ENCODE peak calls at places on chromosome 3, in six cellular contexts. U is H9, V is neuronal stem cell, H is trophoblast cell, O is mesenchymal stem cell, C is H1. W is an unnamed sample.

GRCh38 chr3:119349353-119349752 is 55.2 kb downstream of the ARHGAP31 start:
- DNase-seq in V (peak), C (peak), O (no peak), H (peak), U (peak), W (no peak)

GRCh38 chr3:138829097-138829496 is 5.6 kb downstream of the PIK3CB start:
- DNase-seq in V (no peak), C (no peak), H (peak), U (no peak), O (no peak), W (no peak)

GRCh38 chr3:78757734-78758133 is 1010.1 kb downstream of the ROBO1 start:
- DNase-seq in C (no peak), H (no peak), V (no peak), U (no peak), O (no peak), W (no peak)

GRCh38 chr3:146250449-146251382 is at the start of gene PLSCR4:
- DNase-seq in V (peak), U (peak), O (peak), H (peak), C (no peak), W (peak)

GRCh38 chr3:144810150-144810549 is 838.5 kb downstream of the DIPK2A start:
- DNase-seq in O (no peak), C (no peak), V (no peak), H (no peak), U (no peak), W (no peak)

GRCh38 chr3:195825191-195825588 is 13.5 kb upstream of the MUC4 start:
- DNase-seq in V (no peak), H (peak), O (no peak), C (no peak), U (no peak), W (no peak)

GRCh38 chr3:16423298-16423697 is 90.2 kb downstream of the RFTN1 start:
- DNase-seq in O (no peak), V (no peak), U (no peak), C (no peak), H (peak), W (no peak)

GRCh38 chr3:155398046-155398445 is 104.6 kb upstream of the STRIT1 start:
- DNase-seq in O (peak), U (no peak), V (no peak), H (no peak), C (no peak), W (no peak)

GRCh38 chr3:12476238-12476897 is 7.9 kb upstream of the TSEN2 start:
- DNase-seq in C (no peak), U (no peak), V (no peak), O (peak), H (no peak), W (peak)

GRCh38 chr3:35500641-35501353 is 138.5 kb upstream of the ARPP21 start:
- DNase-seq in V (no peak), U (no peak), C (no peak), O (no peak), H (peak), W (no peak)

GRCh38 chr3:82927309-82928253 is 1166.1 kb upstream of the GBE1 start:
- DNase-seq in C (no peak), U (no peak), O (no peak), V (no peak), H (peak), W (no peak)

GRCh38 chr3:99751649-99752048 is 66.0 kb upstream of the CMSS1 start:
- DNase-seq in V (no peak), O (peak), C (no peak), U (no peak), H (no peak), W (peak)

GRCh38 chr3:129481783-129482332 is 41.8 kb downstream of the IFT122 start:
- DNase-seq in V (no peak), O (no peak), H (no peak), C (no peak), U (no peak), W (no peak)

GRCh38 chr3:122392868-122393844 is 9.2 kb downstream of the FAM162A start:
- DNase-seq in C (no peak), H (peak), O (peak), U (no peak), V (peak), W (peak)

GRCh38 chr3:9800529-9800928 is 7.6 kb downstream of the ARPC4 start:
- DNase-seq in U (no peak), H (no peak), C (no peak), O (no peak), V (no peak), W (no peak)

GRCh38 chr3:55180936-55181535 is 253.2 kb upstream of the LRTM1 start:
- DNase-seq in O (peak), U (no peak), H (peak), C (no peak), V (no peak), W (no peak)

GRCh38 chr3:128786434-128787020 is 60.5 kb downstream of the RAB7A start:
- DNase-seq in O (peak), C (no peak), U (no peak), V (no peak), H (no peak), W (peak)

GRCh38 chr3:95705786-95706418 is 1108.5 kb upstream of the EPHA6 start:
- DNase-seq in U (no peak), H (peak), O (peak), V (no peak), C (no peak), W (no peak)

GRCh38 chr3:190557311-190557710 is 43.4 kb downstream of the IL1RAP start:
- DNase-seq in H (no peak), C (no peak), O (no peak), V (no peak), U (no peak), W (no peak)

GRCh38 chr3:46087871-46088270 is 60.6 kb upstream of the XCR1 start:
- DNase-seq in C (no peak), V (no peak), U (no peak), H (no peak), O (peak), W (peak)

GRCh38 chr3:16309558-16309957 is 44.5 kb downstream of the OXNAD1 start:
- DNase-seq in C (no peak), U (no peak), V (no peak), O (peak), H (peak), W (peak)

GRCh38 chr3:106534206-106534605 is 665.4 kb upstream of the CBLB start:
- DNase-seq in U (no peak), C (no peak), H (no peak), V (no peak), O (peak), W (peak)

GRCh38 chr3:57110797-57111196 is 50.3 kb downstream of the SPATA12 start:
- DNase-seq in V (peak), C (no peak), H (no peak), O (no peak), U (no peak), W (no peak)

GRCh38 chr3:128334086-128334650 is 132.5 kb downstream of the DNAJB8 start:
- DNase-seq in H (no peak), O (no peak), C (no peak), U (no peak), V (no peak), W (no peak)

GRCh38 chr3:28667646-28668376 is 319.2 kb upstream of the AZI2 start:
- DNase-seq in C (peak), U (peak), H (peak), O (peak), V (peak), W (peak)

GRCh38 chr3:155233213-155233612 is 60.3 kb downstream of the STRIT1 start:
- DNase-seq in V (no peak), C (no peak), O (peak), H (no peak), U (no peak), W (peak)

GRCh38 chr3:124492824-124493223 is 237.4 kb upstream of the UMPS start:
- DNase-seq in V (no peak), O (peak), U (peak), C (peak), H (peak), W (peak)

GRCh38 chr3:86993704-86994103 is 2.8 kb upstream of the VGLL3 start:
- DNase-seq in C (no peak), O (peak), U (no peak), V (no peak), H (peak), W (peak)

GRCh38 chr3:159748408-159748807 is 240.2 kb upstream of the IL12A start:
- DNase-seq in C (no peak), V (no peak), O (no peak), H (peak), U (no peak), W (no peak)

GRCh38 chr3:62445267-62445666 is 71.9 kb upstream of the FEZF2 start:
- DNase-seq in U (no peak), O (peak), V (no peak), C (no peak), H (peak), W (peak)

GRCh38 chr3:47664519-47664918 is 85.9 kb upstream of the CSPG5 start:
- DNase-seq in O (peak), C (no peak), U (no peak), H (peak), V (no peak), W (no peak)

GRCh38 chr3:136664771-136665170 is 87.4 kb downstream of the STAG1 start:
- DNase-seq in O (no peak), C (no peak), V (no peak), U (no peak), H (no peak), W (peak)

GRCh38 chr3:32570426-32571191 is at the start of gene DYNC1LI1:
- DNase-seq in C (peak), H (peak), U (peak), O (peak), V (peak), W (peak)

GRCh38 chr3:71543371-71544016 is 40.0 kb downstream of the FOXP1 start:
- DNase-seq in O (no peak), U (no peak), C (no peak), H (no peak), V (no peak), W (no peak)

GRCh38 chr3:136750922-136751258 is 1.3 kb downstream of the STAG1 start:
- DNase-seq in C (no peak), U (no peak), V (no peak), O (no peak), H (peak), W (peak)

GRCh38 chr3:22713936-22714335 is 489.2 kb upstream of the UBE2E2 start:
- DNase-seq in V (no peak), O (peak), U (no peak), C (no peak), H (peak), W (peak)

GRCh38 chr3:117955196-117955595 is 1079.5 kb downstream of the IGSF11 start:
- DNase-seq in U (no peak), V (no peak), O (no peak), H (no peak), C (no peak), W (peak)

GRCh38 chr3:180909369-180910127 is 2.9 kb upstream of the FXR1 start:
- DNase-seq in C (no peak), O (no peak), V (no peak), H (no peak), U (no peak), W (no peak)

GRCh38 chr3:180913582-180914404 is 1.3 kb downstream of the FXR1 start:
- DNase-seq in V (no peak), O (peak), H (peak), C (no peak), U (no peak), W (peak)

GRCh38 chr3:180912304-180913226 is at the start of gene FXR1:
- DNase-seq in O (peak), U (peak), V (peak), C (peak), H (peak), W (peak)

GRCh38 chr3:180911876-180912303 is 580 bp upstream of the FXR1 start:
- DNase-seq in U (no peak), H (no peak), C (no peak), V (no peak), O (no peak), W (no peak)

DNA sequence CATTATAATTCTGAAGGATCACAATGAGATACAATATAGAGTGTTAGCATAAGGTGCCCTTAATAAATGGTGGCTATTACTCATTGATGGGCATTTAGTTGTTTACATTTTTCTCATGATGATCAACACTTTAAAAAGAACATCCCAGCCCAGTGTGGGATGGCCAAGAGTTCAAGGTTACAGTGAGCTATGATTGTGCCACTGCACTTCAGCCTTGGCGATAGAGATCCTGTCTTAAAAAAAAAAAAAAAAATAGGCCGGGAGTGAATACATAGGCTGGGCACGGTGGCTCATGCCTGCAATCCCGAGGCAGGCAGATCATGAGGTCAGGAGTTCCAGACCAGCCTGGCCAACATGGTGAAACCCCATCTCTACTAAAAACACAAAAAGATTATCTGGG is 1.6 kb upstream of the FXR1 start:
- DNase-seq in H (no peak), O (no peak), U (no peak), C (no peak), V (no peak), W (no peak)
- H2AFZ ChIP-seq in H (no peak), O (no peak), U (no peak), C (no peak), V (no peak), W (no peak)

DNA sequence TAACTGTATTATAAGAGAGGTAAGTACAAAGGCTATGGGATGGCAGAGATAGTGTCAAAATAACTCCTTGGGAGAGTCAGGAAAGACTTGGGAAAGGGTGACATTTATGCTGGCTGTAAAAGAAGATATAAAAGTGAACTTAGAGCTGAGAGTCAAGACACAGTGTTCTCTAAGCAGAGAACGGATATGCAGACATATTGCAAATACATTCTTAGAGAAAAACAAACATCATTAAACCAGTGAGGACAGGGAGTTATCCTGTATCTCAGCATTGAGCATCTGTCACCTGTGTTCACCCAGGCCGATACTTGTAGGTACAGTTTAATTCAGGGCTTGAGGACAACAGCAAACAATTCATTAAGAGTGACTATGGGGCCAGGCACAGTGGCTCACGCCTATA is 49.6 kb upstream of the ACP3 start:
- DNase-seq in C (no peak), O (no peak), U (no peak), V (no peak), H (no peak), W (no peak)
- H3K14ac ChIP-seq in C (no peak), O (no peak), U (no peak), V (no peak), H (no peak), W (no peak)

GRCh38 chr3:149414557-149415231 is 37.2 kb upstream of the TM4SF1 start:
- DNase-seq in H (no peak), O (peak), V (no peak), U (no peak), C (no peak), W (no peak)
- H2AFZ ChIP-seq in H (no peak), O (no peak), V (no peak), U (peak), C (peak), W (no peak)

GRCh38 chr3:59696783-59697182 is 647.0 kb upstream of the CFAP20DC start:
- DNase-seq in U (no peak), O (no peak), V (no peak), H (no peak), C (no peak), W (no peak)
- H3K14ac ChIP-seq in U (no peak), O (no peak), V (no peak), H (no peak), C (no peak), W (no peak)

GRCh38 chr3:133294253-133294652 is 105.6 kb upstream of the BFSP2 start:
- DNase-seq in O (no peak), C (no peak), V (no peak), U (no peak), H (no peak), W (peak)

GRCh38 chr3:133295199-133295901 is 104.5 kb upstream of the BFSP2 start:
- DNase-seq in H (no peak), O (no peak), C (no peak), V (no peak), U (peak), W (peak)

GRCh38 chr3:133289322-133289721 is 110.5 kb upstream of the BFSP2 start:
- DNase-seq in U (no peak), H (no peak), V (no peak), C (no peak), O (no peak), W (no peak)

GRCh38 chr3:133293397-133294107 is 106.3 kb upstream of the BFSP2 start:
- DNase-seq in C (no peak), O (no peak), U (no peak), H (no peak), V (no peak), W (no peak)

DNA sequence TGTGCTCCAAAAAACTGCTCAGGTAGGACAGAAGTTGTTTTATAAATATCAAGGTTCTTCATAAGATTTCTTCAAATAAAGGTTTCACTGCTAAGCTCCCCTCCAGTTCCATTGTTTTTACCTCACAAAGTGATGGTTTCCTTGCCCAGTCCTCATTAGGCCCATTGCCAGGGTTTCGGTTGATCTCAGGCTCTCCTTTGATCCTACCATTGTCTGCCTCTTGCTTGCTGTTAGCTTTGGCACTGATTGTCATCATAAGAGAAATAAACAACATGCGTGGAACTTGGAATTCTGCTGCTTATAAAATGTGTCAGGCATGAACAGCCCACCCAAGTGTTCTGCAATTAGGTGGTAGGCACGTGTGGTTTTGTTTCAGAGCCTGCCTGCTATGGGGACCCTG is 107.6 kb upstream of the BFSP2 start:
- DNase-seq in V (no peak), O (no peak), U (no peak), H (no peak), C (no peak), W (no peak)
- H2AFZ ChIP-seq in V (no peak), O (no peak), U (no peak), H (no peak), C (no peak), W (no peak)

GRCh38 chr3:51949121-51949520 is 6.1 kb upstream of the GPR62 start:
- DNase-seq in U (no peak), C (no peak), O (no peak), V (no peak), H (no peak), W (no peak)
- H3K14ac ChIP-seq in U (no peak), C (no peak), O (peak), V (no peak), H (no peak), W (no peak)

DNA sequence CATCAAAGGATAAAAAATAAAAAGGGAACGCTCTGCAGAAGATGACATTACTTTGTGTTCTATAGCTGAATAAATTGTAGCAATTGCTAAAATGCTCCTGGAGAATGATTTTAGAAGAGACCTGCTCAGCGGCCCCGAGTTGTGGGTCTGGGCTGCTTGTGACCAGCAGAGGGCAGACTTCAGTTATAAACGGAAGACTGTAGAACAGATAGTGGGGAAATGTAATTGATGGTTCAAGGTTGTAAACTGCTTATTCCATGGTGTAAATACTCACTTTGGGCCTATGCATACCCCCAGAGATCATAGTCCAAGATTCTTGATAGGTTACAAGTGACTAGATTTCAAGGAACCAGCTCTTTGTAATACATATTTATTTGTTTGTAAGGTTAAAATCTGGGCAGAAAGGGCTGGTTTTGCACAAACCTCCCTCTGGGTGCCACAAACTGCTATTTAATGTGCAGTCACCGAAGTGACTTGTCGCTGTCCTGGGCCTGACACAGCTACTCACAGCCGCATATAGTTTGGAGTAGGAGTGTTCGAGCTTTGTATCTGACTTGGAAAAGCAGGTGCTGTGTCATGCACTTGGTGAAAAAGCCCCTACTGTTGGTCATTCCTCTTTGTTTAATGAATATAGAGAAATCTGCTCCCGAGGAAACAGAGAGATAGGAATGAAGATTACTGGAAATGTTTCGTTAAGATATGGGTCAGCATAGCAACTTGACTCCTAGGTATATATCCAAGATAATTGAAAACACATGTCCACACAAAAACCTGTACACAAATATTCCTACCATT is 34.7 kb upstream of the NDUFB4 start:
- DNase-seq in U (peak), O (peak), C (no peak), H (peak), V (peak), W (peak)
- H2AFZ ChIP-seq in U (no peak), O (no peak), C (no peak), H (no peak), V (peak), W (peak)

W was measured in IMR-90.